ENCODE peak calls at places on chromosome 20, in ten cellular contexts. One of them, this sample, is unnamed.

GRCh38 chr20:54100563-54100962 is 30.2 kb upstream of the BCAS1 start:
- DNase-seq in B cell: no peak
- DNase-seq in epithelial cell of esophagus: no peak
- DNase-seq in progenitor cell of endocrine pancreas: no peak
- DNase-seq in suprapubic skin: no peak
- DNase-seq in neural progenitor cell: no peak
- DNase-seq in nephron progenitor cell: no peak
- DNase-seq in heart right ventricle: no peak
- DNase-seq in ovary: no peak
- DNase-seq in mammary epithelial cell: no peak
- DNase-seq in this sample: no peak

GRCh38 chr20:56358070-56358469 is 704 bp upstream of the FAM210B start:
- DNase-seq in B cell: no peak
- DNase-seq in epithelial cell of esophagus: no peak
- DNase-seq in progenitor cell of endocrine pancreas: no peak
- DNase-seq in suprapubic skin: no peak
- DNase-seq in neural progenitor cell: no peak
- DNase-seq in nephron progenitor cell: no peak
- DNase-seq in heart right ventricle: no peak
- DNase-seq in ovary: no peak
- DNase-seq in mammary epithelial cell: peak; percentile 11
- DNase-seq in this sample: no peak

GRCh38 chr20:58543274-58543673 is 28.1 kb upstream of the APCDD1L start:
- DNase-seq in B cell: no peak
- DNase-seq in epithelial cell of esophagus: no peak
- DNase-seq in progenitor cell of endocrine pancreas: no peak
- DNase-seq in suprapubic skin: no peak
- DNase-seq in neural progenitor cell: no peak
- DNase-seq in nephron progenitor cell: no peak
- DNase-seq in heart right ventricle: no peak
- DNase-seq in ovary: no peak
- DNase-seq in mammary epithelial cell: no peak
- DNase-seq in this sample: no peak

GRCh38 chr20:57412347-57413029 is 21.3 kb downstream of the RBM38 start:
- DNase-seq in B cell: no peak
- DNase-seq in epithelial cell of esophagus: no peak
- DNase-seq in progenitor cell of endocrine pancreas: no peak
- DNase-seq in suprapubic skin: no peak
- DNase-seq in neural progenitor cell: no peak
- DNase-seq in nephron progenitor cell: no peak
- DNase-seq in heart right ventricle: no peak
- DNase-seq in ovary: no peak
- DNase-seq in mammary epithelial cell: no peak
- DNase-seq in this sample: no peak

GRCh38 chr20:33740189-33740588 is 8.4 kb downstream of the ZNF341 start:
- DNase-seq in B cell: no peak
- DNase-seq in epithelial cell of esophagus: no peak
- DNase-seq in progenitor cell of endocrine pancreas: no peak
- DNase-seq in suprapubic skin: no peak
- DNase-seq in neural progenitor cell: no peak
- DNase-seq in nephron progenitor cell: no peak
- DNase-seq in heart right ventricle: no peak
- DNase-seq in ovary: no peak
- DNase-seq in mammary epithelial cell: no peak
- DNase-seq in this sample: no peak

GRCh38 chr20:17696287-17696686 is 3.5 kb upstream of the BANF2 start:
- DNase-seq in B cell: no peak
- DNase-seq in epithelial cell of esophagus: no peak
- DNase-seq in progenitor cell of endocrine pancreas: no peak
- DNase-seq in suprapubic skin: no peak
- DNase-seq in neural progenitor cell: no peak
- DNase-seq in nephron progenitor cell: no peak
- DNase-seq in heart right ventricle: no peak
- DNase-seq in ovary: no peak
- DNase-seq in mammary epithelial cell: no peak
- DNase-seq in this sample: no peak

GRCh38 chr20:6921717-6922386 is 154.4 kb downstream of the BMP2 start:
- DNase-seq in B cell: no peak
- DNase-seq in epithelial cell of esophagus: peak; percentile 55
- DNase-seq in progenitor cell of endocrine pancreas: no peak
- DNase-seq in suprapubic skin: no peak
- DNase-seq in neural progenitor cell: no peak
- DNase-seq in nephron progenitor cell: no peak
- DNase-seq in heart right ventricle: no peak
- DNase-seq in ovary: no peak
- DNase-seq in mammary epithelial cell: peak; percentile 35
- DNase-seq in this sample: no peak

GRCh38 chr20:49821850-49822249 is 9.2 kb downstream of the SLC9A8 start:
- DNase-seq in B cell: no peak
- DNase-seq in epithelial cell of esophagus: no peak
- DNase-seq in progenitor cell of endocrine pancreas: no peak
- DNase-seq in suprapubic skin: no peak
- DNase-seq in neural progenitor cell: no peak
- DNase-seq in nephron progenitor cell: no peak
- DNase-seq in heart right ventricle: no peak
- DNase-seq in ovary: peak; percentile 45
- DNase-seq in mammary epithelial cell: peak; percentile 37
- DNase-seq in this sample: no peak

GRCh38 chr20:17026346-17026745 is 200.5 kb upstream of the PCSK2 start:
- DNase-seq in B cell: no peak
- DNase-seq in epithelial cell of esophagus: no peak
- DNase-seq in progenitor cell of endocrine pancreas: no peak
- DNase-seq in suprapubic skin: no peak
- DNase-seq in neural progenitor cell: no peak
- DNase-seq in nephron progenitor cell: no peak
- DNase-seq in heart right ventricle: no peak
- DNase-seq in ovary: no peak
- DNase-seq in mammary epithelial cell: no peak
- DNase-seq in this sample: no peak

GRCh38 chr20:63500902-63501817 is 2.3 kb upstream of the EEF1A2 start:
- DNase-seq in B cell: no peak
- DNase-seq in epithelial cell of esophagus: no peak
- DNase-seq in progenitor cell of endocrine pancreas: no peak
- DNase-seq in suprapubic skin: no peak
- DNase-seq in neural progenitor cell: no peak
- DNase-seq in nephron progenitor cell: no peak
- DNase-seq in heart right ventricle: no peak
- DNase-seq in ovary: no peak
- DNase-seq in mammary epithelial cell: no peak
- DNase-seq in this sample: peak; percentile 79

GRCh38 chr20:39277185-39277584 is 315.0 kb downstream of the DHX35 start:
- DNase-seq in B cell: no peak
- DNase-seq in epithelial cell of esophagus: no peak
- DNase-seq in progenitor cell of endocrine pancreas: no peak
- DNase-seq in suprapubic skin: no peak
- DNase-seq in neural progenitor cell: no peak
- DNase-seq in nephron progenitor cell: no peak
- DNase-seq in heart right ventricle: no peak
- DNase-seq in ovary: no peak
- DNase-seq in mammary epithelial cell: no peak
- DNase-seq in this sample: no peak

GRCh38 chr20:59016795-59017492 is 2.3 kb upstream of the TUBB1 start:
- DNase-seq in B cell: peak; percentile 41
- DNase-seq in epithelial cell of esophagus: peak; percentile 42
- DNase-seq in progenitor cell of endocrine pancreas: no peak
- DNase-seq in suprapubic skin: no peak
- DNase-seq in neural progenitor cell: no peak
- DNase-seq in nephron progenitor cell: no peak
- DNase-seq in heart right ventricle: no peak
- DNase-seq in ovary: no peak
- DNase-seq in mammary epithelial cell: no peak
- DNase-seq in this sample: no peak

GRCh38 chr20:50085481-50086365 is 27.2 kb downstream of the UBE2V1 start:
- DNase-seq in B cell: peak; percentile 63
- DNase-seq in epithelial cell of esophagus: peak; percentile 69
- DNase-seq in progenitor cell of endocrine pancreas: no peak
- DNase-seq in suprapubic skin: peak; percentile 76
- DNase-seq in neural progenitor cell: peak; percentile 85
- DNase-seq in nephron progenitor cell: peak; percentile 63
- DNase-seq in heart right ventricle: no peak
- DNase-seq in ovary: peak; percentile 42
- DNase-seq in mammary epithelial cell: peak; percentile 42
- DNase-seq in this sample: no peak

DNA sequence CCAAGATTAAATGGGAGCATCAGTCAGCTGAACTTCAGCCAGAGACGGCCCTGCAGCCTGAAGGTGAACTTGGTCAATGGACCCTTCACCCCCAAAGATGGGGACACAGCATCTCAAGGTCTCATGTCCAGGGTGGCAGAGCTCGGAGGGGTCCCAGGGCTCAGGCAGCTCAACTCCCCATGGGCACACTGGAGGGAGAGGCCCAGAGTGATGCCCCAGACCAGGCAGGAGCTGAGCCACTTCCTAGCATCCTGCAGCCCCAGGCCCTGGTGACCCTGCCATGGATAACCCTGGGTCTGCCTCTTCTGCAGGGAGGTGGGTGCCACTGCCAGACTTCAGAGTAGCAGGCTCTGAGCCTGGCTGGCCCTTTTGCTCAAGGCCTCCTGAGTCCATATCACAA is 27.5 kb upstream of the EMILIN3 start:
- DNase-seq in B cell: no peak
- DNase-seq in epithelial cell of esophagus: no peak
- DNase-seq in progenitor cell of endocrine pancreas: no peak
- DNase-seq in suprapubic skin: no peak
- DNase-seq in neural progenitor cell: no peak
- DNase-seq in nephron progenitor cell: no peak
- DNase-seq in heart right ventricle: no peak
- DNase-seq in ovary: no peak
- DNase-seq in mammary epithelial cell: no peak
- DNase-seq in this sample: no peak
- TF ChIP-seq CTCF in B cell: no peak
- TF ChIP-seq CTCF in epithelial cell of esophagus: no peak
- TF ChIP-seq CTCF in progenitor cell of endocrine pancreas: no peak
- TF ChIP-seq CTCF in suprapubic skin: no peak
- TF ChIP-seq CTCF in neural progenitor cell: no peak
- TF ChIP-seq CTCF in nephron progenitor cell: no peak
- TF ChIP-seq CTCF in heart right ventricle: no peak
- TF ChIP-seq CTCF in ovary: no peak
- TF ChIP-seq CTCF in mammary epithelial cell: no peak
- TF ChIP-seq CTCF in this sample: no peak

GRCh38 chr20:1334761-1335160 is 5.8 kb upstream of the SDCBP2 start:
- DNase-seq in B cell: no peak
- DNase-seq in epithelial cell of esophagus: peak; percentile 65
- DNase-seq in progenitor cell of endocrine pancreas: no peak
- DNase-seq in suprapubic skin: peak; percentile 29
- DNase-seq in neural progenitor cell: no peak
- DNase-seq in nephron progenitor cell: no peak
- DNase-seq in heart right ventricle: no peak
- DNase-seq in ovary: peak; percentile 7
- DNase-seq in mammary epithelial cell: peak; percentile 50
- DNase-seq in this sample: no peak
- TF ChIP-seq CTCF in B cell: no peak
- TF ChIP-seq CTCF in epithelial cell of esophagus: peak; percentile 43
- TF ChIP-seq CTCF in progenitor cell of endocrine pancreas: no peak
- TF ChIP-seq CTCF in suprapubic skin: no peak
- TF ChIP-seq CTCF in neural progenitor cell: peak; percentile 10
- TF ChIP-seq CTCF in nephron progenitor cell: no peak
- TF ChIP-seq CTCF in heart right ventricle: no peak
- TF ChIP-seq CTCF in ovary: no peak
- TF ChIP-seq CTCF in mammary epithelial cell: no peak
- TF ChIP-seq CTCF in this sample: no peak

GRCh38 chr20:41249781-41250281 is 67.7 kb downstream of the ZHX3 start:
- DNase-seq in B cell: peak; percentile 30
- DNase-seq in epithelial cell of esophagus: peak; percentile 34
- DNase-seq in progenitor cell of endocrine pancreas: no peak
- DNase-seq in suprapubic skin: no peak
- DNase-seq in neural progenitor cell: peak; percentile 77
- DNase-seq in nephron progenitor cell: peak; percentile 32
- DNase-seq in heart right ventricle: no peak
- DNase-seq in ovary: peak; percentile 79
- DNase-seq in mammary epithelial cell: peak; percentile 23
- DNase-seq in this sample: no peak
- TF ChIP-seq CTCF in B cell: no peak
- TF ChIP-seq CTCF in epithelial cell of esophagus: peak; percentile 12
- TF ChIP-seq CTCF in progenitor cell of endocrine pancreas: peak; percentile 35
- TF ChIP-seq CTCF in suprapubic skin: no peak
- TF ChIP-seq CTCF in neural progenitor cell: peak; percentile 59
- TF ChIP-seq CTCF in nephron progenitor cell: peak; percentile 22
- TF ChIP-seq CTCF in heart right ventricle: peak; percentile 17
- TF ChIP-seq CTCF in ovary: peak; percentile 19
- TF ChIP-seq CTCF in mammary epithelial cell: no peak
- TF ChIP-seq CTCF in this sample: peak; percentile 73

GRCh38 chr20:25083141-25083772 is 1.3 kb upstream of the VSX1 start:
- DNase-seq in B cell: no peak
- DNase-seq in epithelial cell of esophagus: no peak
- DNase-seq in progenitor cell of endocrine pancreas: no peak
- DNase-seq in suprapubic skin: no peak
- DNase-seq in neural progenitor cell: peak; percentile 63
- DNase-seq in nephron progenitor cell: no peak
- DNase-seq in heart right ventricle: no peak
- DNase-seq in ovary: no peak
- DNase-seq in mammary epithelial cell: no peak
- DNase-seq in this sample: no peak

GRCh38 chr20:25081730-25082497 is at the start of gene VSX1:
- DNase-seq in B cell: no peak
- DNase-seq in epithelial cell of esophagus: no peak
- DNase-seq in progenitor cell of endocrine pancreas: no peak
- DNase-seq in suprapubic skin: no peak
- DNase-seq in neural progenitor cell: peak; percentile 48
- DNase-seq in nephron progenitor cell: no peak
- DNase-seq in heart right ventricle: no peak
- DNase-seq in ovary: no peak
- DNase-seq in mammary epithelial cell: no peak
- DNase-seq in this sample: no peak

GRCh38 chr20:25079171-25079570 is 2.8 kb downstream of the VSX1 start:
- DNase-seq in B cell: no peak
- DNase-seq in epithelial cell of esophagus: no peak
- DNase-seq in progenitor cell of endocrine pancreas: no peak
- DNase-seq in suprapubic skin: no peak
- DNase-seq in neural progenitor cell: no peak
- DNase-seq in nephron progenitor cell: no peak
- DNase-seq in heart right ventricle: no peak
- DNase-seq in ovary: no peak
- DNase-seq in mammary epithelial cell: no peak
- DNase-seq in this sample: no peak

GRCh38 chr20:25082498-25082873 is 545 bp upstream of the VSX1 start:
- DNase-seq in B cell: no peak
- DNase-seq in epithelial cell of esophagus: no peak
- DNase-seq in progenitor cell of endocrine pancreas: no peak
- DNase-seq in suprapubic skin: no peak
- DNase-seq in neural progenitor cell: peak; percentile 22
- DNase-seq in nephron progenitor cell: no peak
- DNase-seq in heart right ventricle: no peak
- DNase-seq in ovary: no peak
- DNase-seq in mammary epithelial cell: no peak
- DNase-seq in this sample: no peak

DNA sequence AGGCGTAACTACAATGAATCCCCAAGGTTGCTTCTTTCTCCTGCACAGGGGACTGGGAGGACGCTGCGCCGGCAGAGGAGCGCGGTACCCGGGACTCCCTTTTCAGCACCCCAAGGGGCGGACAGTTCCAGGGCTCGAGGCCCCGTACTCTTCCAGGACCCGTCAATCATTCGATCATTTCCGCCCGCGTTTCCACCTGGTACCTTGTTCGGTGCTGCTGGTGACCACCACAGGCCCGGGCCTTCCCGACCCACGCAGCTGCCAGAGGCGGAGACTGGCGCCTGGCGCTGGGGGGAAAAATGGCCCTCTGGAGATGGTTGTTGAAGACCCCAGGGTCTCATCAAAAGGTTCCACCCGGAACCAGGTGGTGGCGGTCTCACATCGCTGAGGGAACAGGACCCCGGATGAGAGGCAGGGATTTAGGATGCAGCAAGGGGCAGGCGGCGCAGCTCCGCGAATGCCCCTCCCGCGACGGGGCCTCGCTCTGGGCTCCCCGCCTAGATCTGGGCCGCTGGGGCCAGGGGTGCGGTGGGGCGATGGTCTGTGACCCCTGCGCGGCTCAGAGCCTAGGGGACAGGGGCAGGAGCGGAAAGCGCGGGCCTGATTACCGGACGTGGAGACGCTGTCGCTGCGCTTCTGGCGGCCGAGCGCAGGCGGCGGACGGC is 744 bp downstream of the VSX1 start:
- DNase-seq in B cell: no peak
- DNase-seq in epithelial cell of esophagus: peak; percentile 44
- DNase-seq in progenitor cell of endocrine pancreas: peak; percentile 67
- DNase-seq in suprapubic skin: no peak
- DNase-seq in neural progenitor cell: peak; percentile 89
- DNase-seq in nephron progenitor cell: peak; percentile 90
- DNase-seq in heart right ventricle: no peak
- DNase-seq in ovary: no peak
- DNase-seq in mammary epithelial cell: no peak
- DNase-seq in this sample: no peak
- TF ChIP-seq CTCF in B cell: no peak
- TF ChIP-seq CTCF in epithelial cell of esophagus: no peak
- TF ChIP-seq CTCF in progenitor cell of endocrine pancreas: peak; percentile 35
- TF ChIP-seq CTCF in suprapubic skin: no peak
- TF ChIP-seq CTCF in neural progenitor cell: peak; percentile 58
- TF ChIP-seq CTCF in nephron progenitor cell: peak; percentile 11
- TF ChIP-seq CTCF in heart right ventricle: no peak
- TF ChIP-seq CTCF in ovary: no peak
- TF ChIP-seq CTCF in mammary epithelial cell: no peak
- TF ChIP-seq CTCF in this sample: peak; percentile 30